ENCODE peak calls at places on chromosomes 4 and X, in seven cellular contexts. P is tibial artery, I is pancreas, M is small intestine, L is right atrium auricular region, H is mesenchymal stem cell, V is heart left ventricle. W is an unnamed sample. For H3K4me1, the result is how much of the 10 kb centered on the place peaks cover.

GRCh38 chr4:141339966-141340365 is 119.3 kb downstream of the ZNF330 start:
- DNase-seq in H (no peak), M (no peak), V (no peak), L (no peak), I (no peak), P (no peak), W (no peak)

GRCh38 chr4:184371390-184371787 is 103.0 kb downstream of the IRF2 start:
- DNase-seq in I (no peak), P (no peak), H (no peak), M (no peak), V (no peak), L (no peak), W (no peak)

GRCh38 chr4:4919926-4920325 is 60.5 kb downstream of the MSX1 start:
- DNase-seq in M (no peak), V (no peak), L (no peak), I (no peak), P (peak), H (no peak), W (no peak)

GRCh38 chr4:157048248-157048647 is 27.7 kb upstream of the GLRB start:
- DNase-seq in P (peak), M (no peak), L (peak), V (peak), H (peak), I (no peak), W (peak)

GRCh38 chrX:80282535-80282934 is 137.7 kb upstream of the TENT5D start:
- DNase-seq in V (no peak), I (no peak), L (no peak), M (no peak), P (no peak), H (no peak), W (no peak)

GRCh38 chr4:1767058-1767769 is 25.9 kb upstream of the FGFR3 start:
- DNase-seq in H (no peak), I (no peak), P (no peak), M (no peak), V (no peak), L (no peak), W (no peak)

GRCh38 chr4:1058997-1059665 is 47.7 kb downstream of the FGFRL1 start:
- DNase-seq in L (no peak), V (no peak), H (no peak), M (no peak), I (peak), P (no peak), W (no peak)

GRCh38 chr4:1380368-1381151 is 25.7 kb downstream of the NKX1-1 start:
- DNase-seq in L (no peak), H (no peak), P (no peak), M (no peak), V (peak), I (no peak), W (no peak)

GRCh38 chrX:105975382-105975781 is 63.1 kb downstream of the SERPINA7 start:
- DNase-seq in V (no peak), M (peak), H (peak), P (no peak), L (no peak), I (no peak), W (no peak)

GRCh38 chrX:153388722-153389459 is 12.3 kb downstream of the PNMA6E start:
- DNase-seq in I (no peak), V (no peak), P (no peak), L (no peak), M (no peak), H (no peak), W (no peak)

GRCh38 chr4:103002551-103002950 is 17.0 kb downstream of the SLC9B1 start:
- DNase-seq in L (no peak), M (no peak), I (no peak), H (peak), P (no peak), V (no peak), W (no peak)

GRCh38 chr4:39022241-39022640 is 10.0 kb downstream of the TMEM156 start:
- DNase-seq in L (no peak), H (no peak), M (no peak), V (no peak), P (no peak), I (no peak), W (no peak)

GRCh38 chr4:2275546-2276251 is 13.8 kb upstream of the MXD4 start:
- DNase-seq in M (no peak), P (no peak), L (no peak), V (peak), H (no peak), I (no peak), W (no peak)

GRCh38 chrX:150558424-150558823 is 10.0 kb upstream of the MTM1 start:
- DNase-seq in I (no peak), H (no peak), P (no peak), M (no peak), L (no peak), V (no peak), W (no peak)

GRCh38 chrX:13110427-13111324 is 66.3 kb upstream of the FAM9C start:
- DNase-seq in M (peak), P (peak), L (peak), H (peak), V (peak), I (peak), W (peak)

GRCh38 chr4:143099693-143100092 is 85.0 kb upstream of the USP38 start:
- DNase-seq in L (no peak), I (no peak), P (no peak), M (no peak), H (no peak), V (no peak), W (no peak)

GRCh38 chr4:57190651-57191481 is 80.7 kb upstream of the IGFBP7 start:
- DNase-seq in P (no peak), M (peak), L (no peak), H (peak), I (peak), V (no peak), W (no peak)

GRCh38 chr4:186366326-186366725 is 100.3 kb downstream of the F11 start:
- DNase-seq in V (no peak), I (no peak), P (no peak), H (no peak), M (no peak), L (no peak), W (no peak)

GRCh38 chrX:30892591-30892990 is 3.5 kb upstream of the TAB3 start:
- DNase-seq in P (no peak), V (no peak), I (no peak), M (no peak), H (no peak), L (no peak), W (no peak)

GRCh38 chr4:164731827-164732474 is 22.0 kb upstream of the SMIM31 start:
- DNase-seq in L (no peak), M (peak), H (peak), I (peak), V (peak), P (no peak), W (no peak)

GRCh38 chr4:2822461-2823300 is 21.0 kb upstream of the ADD1 start:
- DNase-seq in P (no peak), I (no peak), H (no peak), M (no peak), V (peak), L (no peak), W (no peak)

GRCh38 chrX:53442322-53442631 is 8.1 kb upstream of the HSD17B10 start:
- DNase-seq in H (no peak), P (no peak), M (no peak), V (no peak), I (no peak), L (no peak), W (no peak)

GRCh38 chr4:16124232-16124631 is 40.4 kb upstream of the PROM1 start:
- DNase-seq in P (no peak), I (no peak), V (no peak), M (no peak), L (no peak), H (no peak), W (no peak)

GRCh38 chr4:186699881-186700397 is 23.7 kb downstream of the FAT1 start:
- DNase-seq in V (no peak), H (no peak), L (no peak), I (no peak), M (no peak), P (peak), W (no peak)

GRCh38 chr4:125187621-125188176 is 127.1 kb upstream of the FAT4 start:
- DNase-seq in H (peak), P (no peak), L (no peak), V (peak), I (no peak), M (no peak), W (no peak)

GRCh38 chr4:16752150-16752549 is 146.3 kb downstream of the LDB2 start:
- DNase-seq in I (no peak), M (no peak), P (no peak), V (no peak), L (no peak), H (peak), W (no peak)

GRCh38 chr4:15012017-15012788 is 9.9 kb downstream of the CPEB2 start:
- DNase-seq in P (no peak), M (no peak), L (no peak), V (no peak), I (no peak), H (no peak), W (no peak)

GRCh38 chr4:15013585-15013984 is 11.3 kb downstream of the CPEB2 start:
- DNase-seq in P (no peak), V (no peak), M (no peak), L (no peak), I (no peak), H (no peak), W (no peak)

GRCh38 chr4:15011166-15011565 is 8.9 kb downstream of the CPEB2 start:
- DNase-seq in L (no peak), V (no peak), M (no peak), I (no peak), H (no peak), P (no peak), W (no peak)

GRCh38 chr4:15007201-15007600 is 4.9 kb downstream of the CPEB2 start:
- DNase-seq in I (no peak), H (no peak), L (no peak), V (no peak), P (no peak), M (no peak), W (no peak)

GRCh38 chr4:15010038-15010585 is 7.8 kb downstream of the CPEB2 start:
- DNase-seq in I (no peak), L (no peak), V (no peak), H (no peak), M (peak), P (no peak), W (no peak)
- H3K4me1 ChIP-seq in I (under half), L (under half), V (half or more), H (under half), M (under half), P (under half), W (under half)

GRCh38 chr4:54499308-54500074 is 158.3 kb upstream of the KIT start:
- DNase-seq in M (no peak), P (no peak), L (no peak), H (no peak), V (no peak), I (no peak), W (no peak)
- H3K27ac ChIP-seq in M (no peak), P (no peak), L (no peak), H (peak), V (no peak), I (no peak), W (no peak)

GRCh38 chr4:108881190-108881589 is 118.3 kb upstream of the ETNPPL start:
- DNase-seq in L (no peak), I (no peak), H (peak), V (no peak), P (no peak), M (no peak), W (no peak)
- H3K4me1 ChIP-seq in L (under half), I (under half), H (under half), V (under half), P (under half), M (under half), W (under half)

GRCh38 chrX:45035071-45035470 is 162.1 kb downstream of the KDM6A start:
- DNase-seq in H (no peak), M (no peak), L (no peak), I (no peak), P (no peak), V (no peak), W (no peak)
- H3K27ac ChIP-seq in H (no peak), M (no peak), L (no peak), I (no peak), P (no peak), V (no peak), W (no peak)

DNA sequence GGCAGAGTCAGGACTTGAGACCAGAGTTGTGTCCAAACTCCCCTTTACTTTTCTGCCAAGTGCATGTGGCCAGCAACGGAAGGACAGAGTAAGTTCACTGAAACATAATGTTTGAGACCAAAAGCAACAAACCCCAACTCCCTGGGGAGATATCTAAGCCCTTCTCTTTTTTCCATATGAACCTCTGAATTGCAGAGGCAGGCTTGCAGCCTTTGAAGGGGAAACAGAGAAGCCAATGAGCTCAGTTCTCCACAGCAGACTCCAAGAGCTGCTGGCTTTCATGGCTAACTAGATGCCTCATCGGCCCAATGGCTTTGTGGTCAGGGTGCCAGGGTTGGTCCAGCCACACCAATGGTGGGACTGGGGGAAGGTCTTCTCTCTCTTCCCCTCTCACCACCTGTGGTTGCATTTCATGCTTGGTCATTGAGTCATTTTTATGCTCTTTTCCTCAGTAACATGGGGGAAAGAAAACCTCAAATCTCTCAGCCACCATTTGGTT is 34.0 kb downstream of the STARD8 start:
- DNase-seq in L (no peak), V (no peak), I (no peak), P (no peak), H (peak), M (no peak), W (no peak)
- H3K4me1 ChIP-seq in L (under half), V (half or more), I (under half), P (under half), H (under half), M (under half), W (under half)

GRCh38 chr4:96097040-96097607 is 257.2 kb downstream of the PDHA2 start:
- DNase-seq in M (no peak), H (no peak), I (no peak), P (no peak), L (no peak), V (no peak), W (no peak)
- H3K27ac ChIP-seq in M (no peak), H (peak), I (no peak), P (no peak), L (no peak), V (no peak), W (no peak)

GRCh38 chrX:38811515-38812239 is 10.4 kb downstream of the MID1IP1 start:
- DNase-seq in P (no peak), H (peak), V (no peak), L (no peak), M (no peak), I (no peak), W (no peak)
- H3K4me1 ChIP-seq in P (under half), H (under half), V (under half), L (under half), M (under half), I (under half), W (under half)